ENCODE peak calls at places on chromosomes 11 and 22, in ten cellular contexts. One of them, this sample, is unnamed.

GRCh38 chr22:31247726-31248125 is 35.6 kb downstream of the LIMK2 start:
- DNase-seq in mesothelial cell of epicardium: no peak
- DNase-seq in adrenal gland: no peak
- DNase-seq in thoracic aorta: no peak
- DNase-seq in tibial artery: no peak
- DNase-seq in bronchial epithelial cell: no peak
- DNase-seq in GM06990: no peak
- DNase-seq in cardiac fibroblast: no peak
- DNase-seq in progenitor cell of endocrine pancreas: no peak
- DNase-seq in endothelial cell: no peak
- DNase-seq in this sample: no peak

GRCh38 chr11:17403977-17404759 is 15.7 kb upstream of the KCNJ11 start:
- DNase-seq in mesothelial cell of epicardium: no peak
- DNase-seq in adrenal gland: no peak
- DNase-seq in thoracic aorta: no peak
- DNase-seq in tibial artery: no peak
- DNase-seq in bronchial epithelial cell: no peak
- DNase-seq in GM06990: no peak
- DNase-seq in cardiac fibroblast: peak; percentile 17
- DNase-seq in progenitor cell of endocrine pancreas: no peak
- DNase-seq in endothelial cell: no peak
- DNase-seq in this sample: no peak

GRCh38 chr22:37742374-37743092 is 45.7 kb downstream of the TRIOBP start:
- DNase-seq in mesothelial cell of epicardium: no peak
- DNase-seq in adrenal gland: no peak
- DNase-seq in thoracic aorta: no peak
- DNase-seq in tibial artery: peak; percentile 44
- DNase-seq in bronchial epithelial cell: peak; percentile 90
- DNase-seq in GM06990: no peak
- DNase-seq in cardiac fibroblast: peak; percentile 84
- DNase-seq in progenitor cell of endocrine pancreas: no peak
- DNase-seq in endothelial cell: no peak
- DNase-seq in this sample: no peak

GRCh38 chr11:119056397-119056999 is 507 bp downstream of the HYOU1 start:
- DNase-seq in mesothelial cell of epicardium: no peak
- DNase-seq in adrenal gland: no peak
- DNase-seq in thoracic aorta: no peak
- DNase-seq in tibial artery: no peak
- DNase-seq in bronchial epithelial cell: peak; percentile 47
- DNase-seq in GM06990: peak; percentile 62
- DNase-seq in cardiac fibroblast: peak; percentile 5
- DNase-seq in progenitor cell of endocrine pancreas: peak; percentile 27
- DNase-seq in endothelial cell: peak; percentile 44
- DNase-seq in this sample: no peak

GRCh38 chr22:36443198-36443770 is 38.2 kb downstream of the TXN2 start:
- DNase-seq in mesothelial cell of epicardium: no peak
- DNase-seq in adrenal gland: no peak
- DNase-seq in thoracic aorta: no peak
- DNase-seq in tibial artery: no peak
- DNase-seq in bronchial epithelial cell: no peak
- DNase-seq in GM06990: no peak
- DNase-seq in cardiac fibroblast: no peak
- DNase-seq in progenitor cell of endocrine pancreas: no peak
- DNase-seq in endothelial cell: no peak
- DNase-seq in this sample: no peak

GRCh38 chr22:37069719-37070118 is 18.2 kb downstream of the KCTD17 start:
- DNase-seq in mesothelial cell of epicardium: no peak
- DNase-seq in adrenal gland: no peak
- DNase-seq in thoracic aorta: no peak
- DNase-seq in tibial artery: no peak
- DNase-seq in bronchial epithelial cell: no peak
- DNase-seq in GM06990: no peak
- DNase-seq in cardiac fibroblast: no peak
- DNase-seq in progenitor cell of endocrine pancreas: no peak
- DNase-seq in endothelial cell: no peak
- DNase-seq in this sample: no peak

GRCh38 chr22:20441631-20442484 is 4.2 kb upstream of the SCARF2 start:
- DNase-seq in mesothelial cell of epicardium: no peak
- DNase-seq in adrenal gland: peak; percentile 71
- DNase-seq in thoracic aorta: no peak
- DNase-seq in tibial artery: no peak
- DNase-seq in bronchial epithelial cell: no peak
- DNase-seq in GM06990: no peak
- DNase-seq in cardiac fibroblast: peak; percentile 62
- DNase-seq in progenitor cell of endocrine pancreas: no peak
- DNase-seq in endothelial cell: no peak
- DNase-seq in this sample: no peak

GRCh38 chr11:46391578-46392420 is at the start of gene CHRM4:
- DNase-seq in mesothelial cell of epicardium: peak; percentile 61
- DNase-seq in adrenal gland: peak; percentile 77
- DNase-seq in thoracic aorta: no peak
- DNase-seq in tibial artery: no peak
- DNase-seq in bronchial epithelial cell: no peak
- DNase-seq in GM06990: no peak
- DNase-seq in cardiac fibroblast: peak; percentile 39
- DNase-seq in progenitor cell of endocrine pancreas: peak; percentile 49
- DNase-seq in endothelial cell: peak; percentile 64
- DNase-seq in this sample: no peak

GRCh38 chr11:45879803-45880685 is 5.4 kb upstream of the MAPK8IP1 start:
- DNase-seq in mesothelial cell of epicardium: no peak
- DNase-seq in adrenal gland: peak; percentile 81
- DNase-seq in thoracic aorta: no peak
- DNase-seq in tibial artery: no peak
- DNase-seq in bronchial epithelial cell: no peak
- DNase-seq in GM06990: no peak
- DNase-seq in cardiac fibroblast: no peak
- DNase-seq in progenitor cell of endocrine pancreas: no peak
- DNase-seq in endothelial cell: no peak
- DNase-seq in this sample: no peak

GRCh38 chr11:35794850-35795249 is 132.3 kb downstream of the TRIM44 start:
- DNase-seq in mesothelial cell of epicardium: no peak
- DNase-seq in adrenal gland: no peak
- DNase-seq in thoracic aorta: no peak
- DNase-seq in tibial artery: no peak
- DNase-seq in bronchial epithelial cell: peak; percentile 82
- DNase-seq in GM06990: no peak
- DNase-seq in cardiac fibroblast: peak; percentile 21
- DNase-seq in progenitor cell of endocrine pancreas: no peak
- DNase-seq in endothelial cell: no peak
- DNase-seq in this sample: no peak

GRCh38 chr22:43482310-43482625 is 70.5 kb downstream of the MPPED1 start:
- DNase-seq in mesothelial cell of epicardium: no peak
- DNase-seq in adrenal gland: no peak
- DNase-seq in thoracic aorta: no peak
- DNase-seq in tibial artery: no peak
- DNase-seq in bronchial epithelial cell: no peak
- DNase-seq in GM06990: no peak
- DNase-seq in cardiac fibroblast: no peak
- DNase-seq in progenitor cell of endocrine pancreas: no peak
- DNase-seq in endothelial cell: no peak
- DNase-seq in this sample: no peak

GRCh38 chr22:42688241-42688913 is 32.3 kb downstream of the A4GALT start:
- DNase-seq in mesothelial cell of epicardium: peak; percentile 56
- DNase-seq in adrenal gland: peak; percentile 95
- DNase-seq in thoracic aorta: peak; percentile 79
- DNase-seq in tibial artery: peak; percentile 96
- DNase-seq in bronchial epithelial cell: peak; percentile 90
- DNase-seq in GM06990: no peak
- DNase-seq in cardiac fibroblast: peak; percentile 98
- DNase-seq in progenitor cell of endocrine pancreas: no peak
- DNase-seq in endothelial cell: peak; percentile 49
- DNase-seq in this sample: no peak

GRCh38 chr22:43848366-43849171 is 13.7 kb downstream of the SULT4A1 start:
- DNase-seq in mesothelial cell of epicardium: no peak
- DNase-seq in adrenal gland: peak; percentile 69
- DNase-seq in thoracic aorta: no peak
- DNase-seq in tibial artery: no peak
- DNase-seq in bronchial epithelial cell: peak; percentile 8
- DNase-seq in GM06990: no peak
- DNase-seq in cardiac fibroblast: peak; percentile 33
- DNase-seq in progenitor cell of endocrine pancreas: no peak
- DNase-seq in endothelial cell: peak; percentile 50
- DNase-seq in this sample: no peak

GRCh38 chr11:74465291-74465708 is 2.0 kb downstream of the KCNE3 start:
- DNase-seq in mesothelial cell of epicardium: no peak
- DNase-seq in adrenal gland: peak; percentile 9
- DNase-seq in thoracic aorta: no peak
- DNase-seq in tibial artery: no peak
- DNase-seq in bronchial epithelial cell: no peak
- DNase-seq in GM06990: no peak
- DNase-seq in cardiac fibroblast: no peak
- DNase-seq in progenitor cell of endocrine pancreas: no peak
- DNase-seq in endothelial cell: no peak
- DNase-seq in this sample: no peak

GRCh38 chr11:117786099-117786870 is 10.7 kb downstream of the DSCAML1 start:
- DNase-seq in mesothelial cell of epicardium: no peak
- DNase-seq in adrenal gland: no peak
- DNase-seq in thoracic aorta: no peak
- DNase-seq in tibial artery: no peak
- DNase-seq in bronchial epithelial cell: peak; percentile 37
- DNase-seq in GM06990: no peak
- DNase-seq in cardiac fibroblast: no peak
- DNase-seq in progenitor cell of endocrine pancreas: no peak
- DNase-seq in endothelial cell: no peak
- DNase-seq in this sample: no peak

GRCh38 chr11:117780456-117780855 is 16.6 kb downstream of the DSCAML1 start:
- DNase-seq in mesothelial cell of epicardium: no peak
- DNase-seq in adrenal gland: no peak
- DNase-seq in thoracic aorta: no peak
- DNase-seq in tibial artery: no peak
- DNase-seq in bronchial epithelial cell: no peak
- DNase-seq in GM06990: no peak
- DNase-seq in cardiac fibroblast: no peak
- DNase-seq in progenitor cell of endocrine pancreas: no peak
- DNase-seq in endothelial cell: no peak
- DNase-seq in this sample: no peak

DNA sequence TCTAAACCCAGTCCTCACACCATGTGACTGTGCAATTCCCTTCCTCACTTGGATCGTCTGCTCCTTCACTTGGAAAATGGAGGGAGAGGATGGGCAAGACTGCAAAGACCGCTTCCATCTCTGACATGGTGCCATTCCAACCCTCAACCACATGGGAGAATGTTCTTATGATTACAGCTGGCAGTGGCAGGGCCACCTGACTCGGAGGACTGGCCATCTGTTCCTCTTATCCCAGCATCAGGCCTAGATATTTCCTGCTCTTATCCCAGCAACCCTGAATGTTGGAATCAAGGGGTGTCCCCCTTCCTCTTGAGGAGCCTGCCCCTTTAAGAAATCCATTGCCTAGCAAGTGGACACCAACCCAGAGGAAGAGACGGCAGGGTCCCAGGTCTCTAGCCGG is 15.4 kb downstream of the DSCAML1 start:
- DNase-seq in mesothelial cell of epicardium: no peak
- DNase-seq in adrenal gland: no peak
- DNase-seq in thoracic aorta: no peak
- DNase-seq in tibial artery: no peak
- DNase-seq in bronchial epithelial cell: no peak
- DNase-seq in GM06990: no peak
- DNase-seq in cardiac fibroblast: no peak
- DNase-seq in progenitor cell of endocrine pancreas: no peak
- DNase-seq in endothelial cell: no peak
- DNase-seq in this sample: no peak
- TF ChIP-seq CTCF in mesothelial cell of epicardium: no peak
- TF ChIP-seq CTCF in adrenal gland: no peak
- TF ChIP-seq CTCF in thoracic aorta: no peak
- TF ChIP-seq CTCF in tibial artery: no peak
- TF ChIP-seq CTCF in bronchial epithelial cell: no peak
- TF ChIP-seq CTCF in GM06990: no peak
- TF ChIP-seq CTCF in cardiac fibroblast: no peak
- TF ChIP-seq CTCF in progenitor cell of endocrine pancreas: no peak
- TF ChIP-seq CTCF in endothelial cell: no peak
- TF ChIP-seq CTCF in this sample: no peak

DNA sequence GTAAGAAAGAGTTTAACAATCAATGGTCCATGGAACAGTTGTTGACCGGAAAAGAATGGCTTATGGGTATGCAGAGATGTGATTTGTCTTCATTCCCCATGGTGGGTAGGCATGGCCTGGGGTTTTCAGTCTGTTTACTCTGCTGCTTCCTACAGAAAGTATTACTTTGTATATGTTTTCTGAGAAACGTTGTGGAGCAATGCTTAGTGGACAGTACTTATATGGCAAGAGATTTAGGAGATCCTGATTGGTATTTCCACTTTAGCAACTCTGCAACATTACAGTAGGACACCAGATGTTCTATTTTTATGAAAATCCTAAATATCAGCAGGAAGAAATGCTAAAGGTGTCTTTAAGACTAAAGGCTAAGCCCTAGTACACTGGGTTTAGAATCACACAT is 309.1 kb downstream of the AASDHPPT start:
- DNase-seq in mesothelial cell of epicardium: no peak
- DNase-seq in adrenal gland: no peak
- DNase-seq in thoracic aorta: no peak
- DNase-seq in tibial artery: no peak
- DNase-seq in bronchial epithelial cell: no peak
- DNase-seq in GM06990: no peak
- DNase-seq in cardiac fibroblast: no peak
- DNase-seq in progenitor cell of endocrine pancreas: no peak
- DNase-seq in endothelial cell: no peak
- DNase-seq in this sample: no peak
- TF ChIP-seq CTCF in mesothelial cell of epicardium: no peak
- TF ChIP-seq CTCF in adrenal gland: no peak
- TF ChIP-seq CTCF in thoracic aorta: no peak
- TF ChIP-seq CTCF in tibial artery: no peak
- TF ChIP-seq CTCF in bronchial epithelial cell: no peak
- TF ChIP-seq CTCF in GM06990: no peak
- TF ChIP-seq CTCF in cardiac fibroblast: no peak
- TF ChIP-seq CTCF in progenitor cell of endocrine pancreas: no peak
- TF ChIP-seq CTCF in endothelial cell: no peak
- TF ChIP-seq CTCF in this sample: no peak

GRCh38 chr11:69801513-69802335 is 17.5 kb downstream of the FGF3 start:
- DNase-seq in mesothelial cell of epicardium: peak; percentile 79
- DNase-seq in adrenal gland: peak; percentile 54
- DNase-seq in thoracic aorta: no peak
- DNase-seq in tibial artery: no peak
- DNase-seq in bronchial epithelial cell: no peak
- DNase-seq in GM06990: no peak
- DNase-seq in cardiac fibroblast: peak; percentile 8
- DNase-seq in progenitor cell of endocrine pancreas: peak; percentile 70
- DNase-seq in endothelial cell: peak; percentile 67
- DNase-seq in this sample: no peak
- TF ChIP-seq CTCF in mesothelial cell of epicardium: peak; percentile 83
- TF ChIP-seq CTCF in adrenal gland: peak; percentile 57
- TF ChIP-seq CTCF in thoracic aorta: peak; percentile 50
- TF ChIP-seq CTCF in tibial artery: peak; percentile 25
- TF ChIP-seq CTCF in bronchial epithelial cell: peak; percentile 79
- TF ChIP-seq CTCF in GM06990: peak; percentile 76
- TF ChIP-seq CTCF in cardiac fibroblast: peak; percentile 83
- TF ChIP-seq CTCF in progenitor cell of endocrine pancreas: peak; percentile 78
- TF ChIP-seq CTCF in endothelial cell: peak; percentile 94
- TF ChIP-seq CTCF in this sample: peak; percentile 84

DNA sequence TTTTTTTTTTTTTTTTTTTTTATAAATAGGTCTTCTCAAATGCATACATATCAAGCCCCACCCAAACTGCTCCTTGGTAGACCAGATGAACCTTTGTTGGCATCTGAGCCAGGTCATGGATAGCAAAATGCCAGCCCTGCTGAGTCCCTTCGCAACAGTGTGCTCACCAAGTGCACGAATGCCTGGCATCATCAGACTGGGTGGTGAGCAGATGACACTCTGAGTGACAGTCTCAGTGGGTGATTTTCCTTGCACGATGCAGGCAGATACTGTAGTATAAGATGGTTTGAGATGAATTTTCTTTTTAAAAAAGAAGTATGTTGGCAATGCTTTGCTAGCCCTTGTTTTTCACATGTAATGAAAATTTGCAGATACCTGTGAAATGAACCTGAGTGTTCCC is 74.0 kb downstream of the RCN1 start:
- DNase-seq in mesothelial cell of epicardium: no peak
- DNase-seq in adrenal gland: no peak
- DNase-seq in thoracic aorta: no peak
- DNase-seq in tibial artery: no peak
- DNase-seq in bronchial epithelial cell: no peak
- DNase-seq in GM06990: no peak
- DNase-seq in cardiac fibroblast: no peak
- DNase-seq in progenitor cell of endocrine pancreas: no peak
- DNase-seq in endothelial cell: no peak
- DNase-seq in this sample: no peak
- TF ChIP-seq CTCF in mesothelial cell of epicardium: no peak
- TF ChIP-seq CTCF in adrenal gland: no peak
- TF ChIP-seq CTCF in thoracic aorta: no peak
- TF ChIP-seq CTCF in tibial artery: no peak
- TF ChIP-seq CTCF in bronchial epithelial cell: no peak
- TF ChIP-seq CTCF in GM06990: no peak
- TF ChIP-seq CTCF in cardiac fibroblast: no peak
- TF ChIP-seq CTCF in progenitor cell of endocrine pancreas: no peak
- TF ChIP-seq CTCF in endothelial cell: no peak
- TF ChIP-seq CTCF in this sample: no peak

This sample was measured in type B pancreatic cell.